ENCODE peak calls at places on chromosome 14, in five cellular contexts. One of them, this sample, is unnamed.

GRCh38 chr14:23926543-23926942 is 27.0 kb upstream of the DHRS4 start:
- DNase-seq in H1: no peak
- DNase-seq in K562: no peak
- DNase-seq in GM12878: no peak
- DNase-seq in SK-N-SH: no peak
- DNase-seq in this sample: no peak

GRCh38 chr14:34060747-34061050 is 109.8 kb upstream of the EGLN3 start:
- DNase-seq in H1: no peak
- DNase-seq in GM12878: no peak
- DNase-seq in SK-N-SH: no peak
- DNase-seq in K562: no peak
- DNase-seq in this sample: no peak

GRCh38 chr14:76908834-76909233 is 82.6 kb downstream of the LRRC74A start:
- DNase-seq in K562: no peak
- DNase-seq in GM12878: peak
- DNase-seq in H1: no peak
- DNase-seq in SK-N-SH: no peak
- DNase-seq in this sample: no peak

GRCh38 chr14:73173092-73173735 is 36.9 kb downstream of the PSEN1 start:
- DNase-seq in K562: no peak
- DNase-seq in GM12878: no peak
- DNase-seq in SK-N-SH: peak
- DNase-seq in H1: no peak
- DNase-seq in this sample: peak

GRCh38 chr14:96114002-96114401 is 74.8 kb downstream of the C14orf132 start:
- DNase-seq in GM12878: no peak
- DNase-seq in K562: no peak
- DNase-seq in H1: no peak
- DNase-seq in SK-N-SH: no peak
- DNase-seq in this sample: no peak

GRCh38 chr14:94864421-94865195 is 94.7 kb upstream of the GSC start:
- DNase-seq in GM12878: no peak
- DNase-seq in H1: peak
- DNase-seq in SK-N-SH: no peak
- DNase-seq in K562: no peak
- DNase-seq in this sample: no peak

GRCh38 chr14:89618309-89618708 is 201.3 kb upstream of the FOXN3 start:
- DNase-seq in GM12878: no peak
- DNase-seq in H1: no peak
- DNase-seq in SK-N-SH: peak
- DNase-seq in K562: no peak
- DNase-seq in this sample: peak

GRCh38 chr14:91211017-91211416 is 33.5 kb downstream of the GPR68 start:
- DNase-seq in SK-N-SH: no peak
- DNase-seq in H1: no peak
- DNase-seq in GM12878: no peak
- DNase-seq in K562: no peak
- DNase-seq in this sample: no peak

GRCh38 chr14:98925362-98926040 is 346.5 kb downstream of the BCL11B start:
- DNase-seq in GM12878: no peak
- DNase-seq in SK-N-SH: no peak
- DNase-seq in K562: no peak
- DNase-seq in H1: no peak
- DNase-seq in this sample: no peak

GRCh38 chr14:36519431-36520321 is at the start of gene NKX2-1:
- DNase-seq in H1: peak
- DNase-seq in SK-N-SH: peak
- DNase-seq in K562: no peak
- DNase-seq in GM12878: no peak
- DNase-seq in this sample: no peak

GRCh38 chr14:61472025-61472672 is 150.8 kb downstream of the PRKCH start:
- DNase-seq in K562: no peak
- DNase-seq in SK-N-SH: peak
- DNase-seq in H1: no peak
- DNase-seq in GM12878: no peak
- DNase-seq in this sample: peak

GRCh38 chr14:93044601-93045000 is 71.1 kb downstream of the ITPK1 start:
- DNase-seq in K562: peak
- DNase-seq in SK-N-SH: no peak
- DNase-seq in GM12878: no peak
- DNase-seq in H1: no peak
- DNase-seq in this sample: no peak

GRCh38 chr14:93046696-93047050 is 69.1 kb downstream of the ITPK1 start:
- DNase-seq in SK-N-SH: no peak
- DNase-seq in GM12878: no peak
- DNase-seq in K562: no peak
- DNase-seq in H1: no peak
- DNase-seq in this sample: no peak

GRCh38 chr14:93045965-93046695 is 69.6 kb downstream of the ITPK1 start:
- DNase-seq in K562: peak
- DNase-seq in H1: no peak
- DNase-seq in SK-N-SH: peak
- DNase-seq in GM12878: no peak
- DNase-seq in this sample: no peak

GRCh38 chr14:93044116-93044515 is 71.6 kb downstream of the ITPK1 start:
- DNase-seq in GM12878: no peak
- DNase-seq in H1: no peak
- DNase-seq in SK-N-SH: no peak
- DNase-seq in K562: no peak
- DNase-seq in this sample: no peak

GRCh38 chr14:93045211-93045674 is 70.5 kb downstream of the ITPK1 start:
- DNase-seq in H1: no peak
- DNase-seq in SK-N-SH: no peak
- DNase-seq in K562: no peak
- DNase-seq in GM12878: no peak
- DNase-seq in this sample: peak
- H3K27ac ChIP-seq in H1: no peak
- H3K27ac ChIP-seq in SK-N-SH: peak
- H3K27ac ChIP-seq in K562: no peak
- H3K27ac ChIP-seq in GM12878: peak
- H3K27ac ChIP-seq in this sample: peak

DNA sequence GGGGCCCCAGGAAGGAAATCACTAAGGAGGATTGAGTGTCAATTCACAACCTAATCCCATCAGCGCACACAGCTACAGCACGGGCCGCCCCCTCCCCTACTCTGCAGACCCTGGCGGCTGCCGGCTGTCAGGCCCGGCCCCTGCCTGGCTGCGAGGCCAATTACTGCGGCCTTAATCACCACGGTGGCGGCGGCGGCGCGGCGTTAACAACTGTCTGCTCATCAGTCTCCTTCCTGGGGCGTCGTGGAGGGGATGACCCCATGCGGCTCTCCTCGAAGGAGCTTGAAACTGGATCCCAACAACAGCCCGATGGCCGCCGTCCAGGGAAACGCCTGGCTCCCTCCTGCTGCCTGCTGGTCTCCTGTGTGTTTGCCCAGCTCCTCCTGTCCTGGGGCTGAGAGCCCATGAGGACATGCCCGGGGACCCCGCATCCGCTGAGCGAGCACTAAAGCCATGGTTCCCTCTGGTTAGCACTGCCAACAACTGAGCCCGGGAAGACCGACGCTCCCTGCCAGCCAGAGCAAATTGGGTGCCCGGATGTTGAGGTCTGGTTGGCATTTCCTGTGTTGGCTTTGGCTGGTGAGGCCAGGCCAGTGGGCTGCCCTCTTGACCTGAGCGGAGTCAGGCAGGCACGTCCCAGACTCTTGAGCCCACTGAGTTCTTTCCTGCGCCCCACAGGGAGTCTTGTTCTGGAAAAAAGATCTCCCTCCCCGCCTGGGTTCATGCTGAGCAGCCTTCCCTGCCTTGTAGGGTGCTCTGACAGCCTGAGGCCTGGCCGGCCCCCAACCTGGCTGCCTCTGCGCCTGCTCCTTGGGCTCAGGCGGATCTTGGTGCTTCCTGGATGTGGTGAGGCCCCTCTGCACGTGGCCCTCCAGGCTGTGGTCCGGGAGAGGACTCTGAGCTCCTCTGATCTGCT is 21.7 kb upstream of the EIF2B2 start:
- DNase-seq in SK-N-SH: no peak
- DNase-seq in K562: no peak
- DNase-seq in H1: peak
- DNase-seq in GM12878: no peak
- DNase-seq in this sample: no peak
- TF ChIP-seq TAF1 in SK-N-SH: no peak
- TF ChIP-seq TAF1 in K562: no peak
- TF ChIP-seq TAF1 in H1: no peak
- TF ChIP-seq TAF1 in GM12878: no peak
- TF ChIP-seq TAF1 in this sample: no peak

GRCh38 chr14:100575266-100575995 is 11.8 kb downstream of the BEGAIN start:
- DNase-seq in GM12878: no peak
- DNase-seq in H1: no peak
- DNase-seq in SK-N-SH: no peak
- DNase-seq in K562: no peak
- DNase-seq in this sample: no peak

GRCh38 chr14:100576091-100577085 is 10.8 kb downstream of the BEGAIN start:
- DNase-seq in SK-N-SH: no peak
- DNase-seq in K562: no peak
- DNase-seq in H1: no peak
- DNase-seq in GM12878: no peak
- DNase-seq in this sample: no peak

GRCh38 chr14:100577986-100578431 is 9.2 kb downstream of the BEGAIN start:
- DNase-seq in GM12878: no peak
- DNase-seq in SK-N-SH: peak
- DNase-seq in H1: no peak
- DNase-seq in K562: no peak
- DNase-seq in this sample: no peak

GRCh38 chr14:100578552-100578951 is 8.7 kb downstream of the BEGAIN start:
- DNase-seq in H1: no peak
- DNase-seq in SK-N-SH: no peak
- DNase-seq in GM12878: no peak
- DNase-seq in K562: no peak
- DNase-seq in this sample: no peak

DNA sequence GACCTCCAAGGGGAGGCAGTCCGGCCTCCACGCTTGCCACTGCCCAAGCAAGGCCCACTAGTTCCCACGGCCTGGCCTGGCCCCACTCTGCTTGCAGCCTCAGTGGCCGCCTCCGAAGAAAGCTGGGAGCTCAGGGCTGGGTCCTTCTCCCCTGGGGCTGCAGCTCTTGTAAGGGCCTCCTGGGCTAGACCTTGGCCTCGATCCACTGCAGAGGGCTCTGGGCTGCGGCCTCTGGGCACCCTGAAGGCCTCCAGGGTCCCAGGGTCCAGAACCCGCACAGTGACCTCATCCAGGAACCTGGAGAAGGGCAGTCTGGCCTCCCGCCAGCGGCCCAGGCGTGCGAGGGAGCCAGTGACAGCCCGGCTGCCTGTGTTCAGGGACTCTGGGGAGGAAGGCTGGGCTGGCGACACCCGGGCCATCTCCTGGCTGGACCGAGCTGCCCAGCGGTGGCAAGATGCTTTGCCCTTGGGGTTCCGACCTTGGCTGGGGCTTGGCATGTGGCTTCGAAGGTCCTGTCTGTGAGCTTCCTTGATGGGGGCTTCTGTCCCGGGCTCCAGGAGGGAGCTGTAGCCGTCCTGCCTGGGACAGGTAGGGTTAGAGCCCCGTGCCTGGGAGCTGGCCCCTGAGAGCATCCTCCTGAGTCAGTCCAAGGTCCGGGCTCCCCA is 9.8 kb downstream of the BEGAIN start:
- DNase-seq in H1: no peak
- DNase-seq in GM12878: no peak
- DNase-seq in K562: no peak
- DNase-seq in SK-N-SH: peak
- DNase-seq in this sample: no peak
- H3K27ac ChIP-seq in H1: no peak
- H3K27ac ChIP-seq in GM12878: no peak
- H3K27ac ChIP-seq in K562: no peak
- H3K27ac ChIP-seq in SK-N-SH: peak
- H3K27ac ChIP-seq in this sample: no peak

GRCh38 chr14:103126873-103127304 is 3.6 kb downstream of the TNFAIP2 start:
- DNase-seq in K562: no peak
- DNase-seq in GM12878: no peak
- DNase-seq in H1: peak
- DNase-seq in SK-N-SH: peak
- DNase-seq in this sample: peak
- TF ChIP-seq TAF1 in K562: no peak
- TF ChIP-seq TAF1 in GM12878: no peak
- TF ChIP-seq TAF1 in H1: peak
- TF ChIP-seq TAF1 in SK-N-SH: no peak
- TF ChIP-seq TAF1 in this sample: no peak

GRCh38 chr14:56197150-56197549 is 78.9 kb downstream of the PELI2 start:
- DNase-seq in H1: no peak
- DNase-seq in SK-N-SH: no peak
- DNase-seq in K562: no peak
- DNase-seq in GM12878: no peak
- DNase-seq in this sample: no peak

GRCh38 chr14:56195219-56195618 is 77.0 kb downstream of the PELI2 start:
- DNase-seq in GM12878: no peak
- DNase-seq in SK-N-SH: no peak
- DNase-seq in K562: no peak
- DNase-seq in H1: no peak
- DNase-seq in this sample: no peak

GRCh38 chr14:56194062-56194461 is 75.9 kb downstream of the PELI2 start:
- DNase-seq in SK-N-SH: no peak
- DNase-seq in K562: no peak
- DNase-seq in GM12878: no peak
- DNase-seq in H1: no peak
- DNase-seq in this sample: no peak

GRCh38 chr14:56196274-56196673 is 78.1 kb downstream of the PELI2 start:
- DNase-seq in GM12878: no peak
- DNase-seq in H1: no peak
- DNase-seq in SK-N-SH: no peak
- DNase-seq in K562: no peak
- DNase-seq in this sample: no peak

DNA sequence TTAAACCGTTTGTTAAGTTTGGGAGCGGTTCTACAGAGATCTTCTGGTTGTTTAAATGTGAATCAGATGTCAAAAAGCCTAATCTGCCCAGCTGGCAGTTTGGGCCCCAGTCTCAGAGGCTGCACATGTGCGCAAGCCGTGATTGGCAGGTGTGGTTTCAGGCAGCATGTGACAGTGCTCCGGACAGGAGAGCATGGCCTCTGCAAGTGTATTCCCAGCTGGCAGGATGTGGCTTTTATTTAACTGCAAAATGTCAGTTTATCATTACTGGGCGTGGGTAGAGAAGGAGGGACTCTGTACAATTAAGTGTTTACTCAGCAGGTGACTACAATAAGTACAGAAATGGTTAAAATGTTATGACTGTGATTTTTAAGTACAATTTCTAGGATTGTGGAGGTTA is 77.5 kb downstream of the PELI2 start:
- DNase-seq in SK-N-SH: no peak
- DNase-seq in K562: no peak
- DNase-seq in H1: no peak
- DNase-seq in GM12878: peak
- DNase-seq in this sample: no peak
- H3K27ac ChIP-seq in SK-N-SH: no peak
- H3K27ac ChIP-seq in K562: no peak
- H3K27ac ChIP-seq in H1: no peak
- H3K27ac ChIP-seq in GM12878: no peak
- H3K27ac ChIP-seq in this sample: no peak

GRCh38 chr14:104252256-104253215 is 114.1 kb downstream of the KIF26A start:
- DNase-seq in GM12878: no peak
- DNase-seq in SK-N-SH: no peak
- DNase-seq in H1: no peak
- DNase-seq in K562: no peak
- DNase-seq in this sample: no peak
- TF ChIP-seq TAF1 in GM12878: no peak
- TF ChIP-seq TAF1 in SK-N-SH: no peak
- TF ChIP-seq TAF1 in H1: no peak
- TF ChIP-seq TAF1 in K562: no peak
- TF ChIP-seq TAF1 in this sample: no peak

GRCh38 chr14:50924236-50924635 is 20.0 kb downstream of the PYGL start:
- DNase-seq in H1: no peak
- DNase-seq in SK-N-SH: peak
- DNase-seq in GM12878: no peak
- DNase-seq in K562: no peak
- DNase-seq in this sample: no peak
- H3K27ac ChIP-seq in H1: no peak
- H3K27ac ChIP-seq in SK-N-SH: peak
- H3K27ac ChIP-seq in GM12878: no peak
- H3K27ac ChIP-seq in K562: no peak
- H3K27ac ChIP-seq in this sample: no peak

This sample was measured in HepG2.